ENCODE peak calls at places on chromosomes 1 and 21, in five cellular contexts. D is astrocyte of the spinal cord, I is ovary, X is choroid plexus epithelial cell, H is progenitor cell of endocrine pancreas. E is an unnamed sample.

GRCh38 chr1:29527314-29528004 is 291.1 kb downstream of the PTPRU start:
- DNase-seq in D (no peak), I (no peak), X (no peak), H (peak; percentile 5), E (no peak)

GRCh38 chr1:20981903-20982695 is 194.6 kb downstream of the EIF4G3 start:
- DNase-seq in D (peak; percentile 46), I (no peak), X (peak; percentile 61), H (no peak), E (peak; percentile 61)

GRCh38 chr21:46142581-46143473 is 12.6 kb downstream of the FTCD start:
- DNase-seq in D (no peak), I (peak; percentile 44), X (no peak), H (no peak), E (no peak)

GRCh38 chr1:3366181-3367051 is 88.0 kb upstream of the ARHGEF16 start:
- DNase-seq in D (peak; percentile 62), I (peak; percentile 53), X (peak; percentile 81), H (no peak), E (peak; percentile 52)

GRCh38 chr1:1437033-1437903 is 1.8 kb downstream of the VWA1 start:
- DNase-seq in D (no peak), I (peak; percentile 43), X (no peak), H (no peak), E (no peak)

GRCh38 chr21:43333301-43334062 is 93.4 kb downstream of the SIK1 start:
- DNase-seq in D (peak; percentile 84), I (peak; percentile 74), X (peak; percentile 89), H (peak; percentile 41), E (peak; percentile 92)

GRCh38 chr1:161330346-161330745 is 16.2 kb downstream of the SDHC start:
- DNase-seq in D (no peak), I (no peak), X (no peak), H (no peak), E (no peak)

GRCh38 chr1:192610114-192610958 is 25.6 kb upstream of the RGS13 start:
- DNase-seq in D (peak; percentile 43), I (no peak), X (peak; percentile 63), H (no peak), E (peak; percentile 54)

GRCh38 chr1:91732991-91733390 is 153.0 kb downstream of the TGFBR3 start:
- DNase-seq in D (no peak), I (no peak), X (no peak), H (no peak), E (no peak)

GRCh38 chr21:32525282-32525681 is 60.0 kb downstream of the TCP10L start:
- DNase-seq in D (no peak), I (no peak), X (no peak), H (no peak), E (no peak)

GRCh38 chr1:11501491-11501897 is 22.5 kb downstream of the DISP3 start:
- DNase-seq in D (no peak), I (peak; percentile 37), X (no peak), H (no peak), E (no peak)

GRCh38 chr21:45892156-45892919 is 89.2 kb upstream of the COL6A1 start:
- DNase-seq in D (no peak), I (no peak), X (no peak), H (no peak), E (no peak)

GRCh38 chr1:193404236-193404635 is 217.8 kb upstream of the B3GALT2 start:
- DNase-seq in D (no peak), I (no peak), X (no peak), H (no peak), E (no peak)

DNA sequence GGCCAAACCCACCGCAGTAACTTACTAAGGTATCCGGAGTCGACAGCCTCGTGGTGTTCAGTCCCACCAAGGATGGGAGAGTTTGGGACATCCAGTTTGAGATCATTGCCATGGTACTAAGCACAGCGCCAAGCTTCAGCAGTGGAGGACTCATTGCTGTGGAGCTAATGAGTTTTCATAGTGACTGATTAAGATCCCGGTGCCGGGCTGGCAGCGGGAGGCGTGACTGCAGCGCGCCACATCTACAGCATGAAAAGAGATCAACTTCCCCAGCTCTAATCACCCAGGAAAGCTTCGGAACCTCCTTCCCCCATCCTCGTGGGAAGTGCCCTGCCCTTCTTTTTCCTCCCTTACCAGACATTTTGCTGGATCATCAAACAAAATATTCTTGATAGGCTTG is 149.9 kb downstream of the OLFM3 start:
- DNase-seq in D (no peak), I (no peak), X (no peak), H (peak; percentile 10), E (no peak)
- TF ChIP-seq CTCF in D (no peak), I (no peak), X (no peak), H (no peak), E (no peak)

GRCh38 chr1:209646558-209646957 is 5.7 kb downstream of the LAMB3 start:
- DNase-seq in D (peak; percentile 58), I (no peak), X (peak; percentile 52), H (no peak), E (peak; percentile 34)
- TF ChIP-seq CTCF in D (peak; percentile 52), I (no peak), X (peak; percentile 57), H (peak; percentile 10), E (peak; percentile 18)

GRCh38 chr1:100950311-100950710 is 54.4 kb downstream of the SLC30A7 start:
- DNase-seq in D (no peak), I (no peak), X (no peak), H (no peak), E (no peak)
- TF ChIP-seq CTCF in D (no peak), I (no peak), X (no peak), H (no peak), E (no peak)

GRCh38 chr1:221429262-221429661 is 312.6 kb downstream of the DUSP10 start:
- DNase-seq in D (no peak), I (no peak), X (peak; percentile 67), H (no peak), E (peak; percentile 71)

GRCh38 chr1:221435510-221435909 is 306.4 kb downstream of the DUSP10 start:
- DNase-seq in D (peak; percentile 79), I (no peak), X (peak; percentile 85), H (no peak), E (peak; percentile 85)

GRCh38 chr1:221431968-221432367 is 309.9 kb downstream of the DUSP10 start:
- DNase-seq in D (no peak), I (no peak), X (no peak), H (no peak), E (no peak)

GRCh38 chr1:221430133-221430960 is 311.5 kb downstream of the DUSP10 start:
- DNase-seq in D (no peak), I (no peak), X (peak; percentile 32), H (no peak), E (no peak)

DNA sequence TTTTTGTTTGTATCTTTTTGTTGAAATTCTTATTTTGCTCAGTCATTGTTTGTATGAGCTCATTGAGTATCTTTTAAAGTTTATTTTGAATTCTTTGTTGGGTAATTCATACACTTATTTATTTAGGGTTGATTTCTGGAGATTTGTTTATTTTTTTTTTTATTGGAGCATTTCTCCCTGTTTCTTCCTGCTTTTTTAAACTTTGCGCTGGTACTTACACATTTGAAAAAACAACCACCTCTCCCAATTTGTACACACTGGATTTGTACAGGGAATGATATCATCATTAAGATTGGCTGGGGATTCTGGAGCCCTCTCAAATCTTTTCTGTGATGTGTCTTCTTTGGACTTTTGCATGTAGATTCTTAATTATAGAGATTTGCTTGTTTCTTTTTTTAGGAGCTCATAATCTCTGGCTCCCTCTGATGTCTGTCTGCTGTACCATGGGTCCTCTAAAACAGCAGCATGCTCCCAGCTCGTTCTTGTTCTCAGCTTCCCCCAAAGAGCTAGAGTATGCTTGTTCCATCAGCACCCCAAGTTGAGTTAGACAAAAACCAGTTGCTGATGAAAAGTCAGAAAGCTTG is 310.7 kb downstream of the DUSP10 start:
- DNase-seq in D (peak; percentile 53), I (no peak), X (peak; percentile 62), H (no peak), E (peak; percentile 66)
- TF ChIP-seq CTCF in D (peak; percentile 49), I (no peak), X (peak; percentile 48), H (no peak), E (peak; percentile 36)

GRCh38 chr1:196660272-196660671 is 8.4 kb downstream of the CFH start:
- DNase-seq in D (no peak), I (no peak), X (no peak), H (no peak), E (no peak)

GRCh38 chr1:196661345-196661744 is 9.5 kb downstream of the CFH start:
- DNase-seq in D (no peak), I (no peak), X (no peak), H (no peak), E (no peak)

GRCh38 chr1:196659471-196659870 is 7.6 kb downstream of the CFH start:
- DNase-seq in D (no peak), I (no peak), X (peak; percentile 52), H (no peak), E (peak; percentile 35)

GRCh38 chr1:196655494-196655893 is 3.7 kb downstream of the CFH start:
- DNase-seq in D (no peak), I (no peak), X (no peak), H (no peak), E (no peak)

DNA sequence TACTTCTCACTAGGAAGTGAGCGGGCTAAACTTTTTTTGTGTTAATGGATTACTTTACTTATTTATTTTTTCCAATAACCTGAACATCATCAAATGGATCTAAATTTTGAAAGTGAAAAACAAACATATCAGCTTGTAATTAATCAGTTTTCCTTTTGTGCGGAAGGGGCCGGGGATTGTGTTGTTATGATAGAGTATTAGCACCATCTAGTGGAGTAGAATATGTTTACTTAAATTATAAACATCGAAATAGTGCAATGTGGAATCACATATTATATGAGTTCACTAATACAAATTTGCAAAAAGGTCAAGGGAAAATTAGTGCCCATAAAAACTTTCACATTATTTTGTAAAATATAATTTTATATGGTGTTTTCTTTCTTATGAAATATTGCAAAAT is 9.1 kb downstream of the CFH start:
- DNase-seq in D (peak; percentile 62), I (no peak), X (peak; percentile 63), H (no peak), E (peak; percentile 64)
- TF ChIP-seq CTCF in D (peak; percentile 15), I (peak; percentile 47), X (peak; percentile 44), H (peak; percentile 79), E (peak; percentile 18)

GRCh38 chr21:34357889-34358288 is 5.9 kb upstream of the KCNE2 start:
- DNase-seq in D (no peak), I (no peak), X (no peak), H (no peak), E (no peak)

GRCh38 chr21:34358866-34359265 is 4.9 kb upstream of the KCNE2 start:
- DNase-seq in D (no peak), I (no peak), X (no peak), H (no peak), E (no peak)

GRCh38 chr21:34362670-34363069 is 1.1 kb upstream of the KCNE2 start:
- DNase-seq in D (no peak), I (no peak), X (no peak), H (no peak), E (no peak)

GRCh38 chr21:34362136-34362444 is 1.7 kb upstream of the KCNE2 start:
- DNase-seq in D (no peak), I (no peak), X (no peak), H (no peak), E (no peak)

GRCh38 chr21:34360488-34361241 is 3.1 kb upstream of the KCNE2 start:
- DNase-seq in D (no peak), I (no peak), X (no peak), H (no peak), E (no peak)
- TF ChIP-seq CTCF in D (no peak), I (no peak), X (no peak), H (no peak), E (no peak)

E was measured in cardiac fibroblast.